ENCODE peak calls at places on chromosomes 3 and 15, in ten cellular contexts. M, Y, F, S, W, A, K, B, J and R are unnamed samples.

GRCh38 chr15:26070095-26070532 is 207.0 kb upstream of the ATP10A start:
- DNase-seq in M (no peak), Y (no peak), F (no peak), S (no peak), W (no peak), A (no peak), K (no peak), B (no peak), J (no peak), R (no peak)

GRCh38 chr3:46187876-46188275 is 20.2 kb downstream of the CCR1 start:
- DNase-seq in M (no peak), Y (no peak), F (no peak), S (peak), W (no peak), A (no peak), K (no peak), B (no peak), J (peak), R (no peak)

GRCh38 chr3:189276481-189277190 is 104.9 kb downstream of the TPRG1 start:
- DNase-seq in M (no peak), Y (no peak), F (no peak), S (no peak), W (no peak), A (peak), K (no peak), B (no peak), J (peak), R (no peak)

GRCh38 chr3:161310649-161311423 is 60.5 kb downstream of the SPTSSB start:
- DNase-seq in M (no peak), Y (no peak), F (no peak), S (no peak), W (no peak), A (no peak), K (no peak), B (no peak), J (no peak), R (no peak)

GRCh38 chr3:127289646-127290575 is 2.1 kb upstream of the PRR20G start:
- DNase-seq in M (no peak), Y (no peak), F (no peak), S (no peak), W (no peak), A (no peak), K (no peak), B (no peak), J (peak), R (no peak)

GRCh38 chr3:17023006-17023664 is 138.4 kb downstream of the PLCL2 start:
- DNase-seq in M (no peak), Y (no peak), F (no peak), S (no peak), W (no peak), A (no peak), K (no peak), B (no peak), J (peak), R (no peak)

GRCh38 chr3:168040624-168041208 is 55.0 kb downstream of the GOLIM4 start:
- DNase-seq in M (no peak), Y (peak), F (no peak), S (no peak), W (no peak), A (no peak), K (no peak), B (no peak), J (peak), R (no peak)

GRCh38 chr3:181921220-181921619 is 209.5 kb downstream of the SOX2 start:
- DNase-seq in M (no peak), Y (no peak), F (no peak), S (no peak), W (no peak), A (no peak), K (no peak), B (no peak), J (no peak), R (no peak)

GRCh38 chr3:13879946-13880810 is at the start of gene WNT7A:
- DNase-seq in M (peak), Y (peak), F (no peak), S (no peak), W (peak), A (no peak), K (no peak), B (no peak), J (no peak), R (peak)

GRCh38 chr15:101011582-101011981 is 92.4 kb downstream of the LRRK1 start:
- DNase-seq in M (no peak), Y (no peak), F (no peak), S (no peak), W (no peak), A (no peak), K (no peak), B (no peak), J (no peak), R (no peak)

GRCh38 chr3:14290631-14291385 is 111.6 kb upstream of the SLC6A6 start:
- DNase-seq in M (no peak), Y (no peak), F (no peak), S (no peak), W (no peak), A (no peak), K (no peak), B (no peak), J (no peak), R (no peak)

GRCh38 chr15:96352594-96353377 is 22.3 kb downstream of the NR2F2 start:
- DNase-seq in M (peak), Y (no peak), F (no peak), S (no peak), W (no peak), A (no peak), K (no peak), B (no peak), J (peak), R (no peak)

GRCh38 chr15:96351801-96352593 is 21.5 kb downstream of the NR2F2 start:
- DNase-seq in M (peak), Y (peak), F (peak), S (peak), W (no peak), A (no peak), K (no peak), B (no peak), J (no peak), R (peak)

GRCh38 chr15:96353931-96354730 is 23.6 kb downstream of the NR2F2 start:
- DNase-seq in M (peak), Y (no peak), F (peak), S (peak), W (peak), A (peak), K (no peak), B (no peak), J (peak), R (peak)

GRCh38 chr15:96354731-96355560 is 24.4 kb downstream of the NR2F2 start:
- DNase-seq in M (no peak), Y (no peak), F (peak), S (no peak), W (no peak), A (no peak), K (no peak), B (no peak), J (peak), R (no peak)

GRCh38 chr15:96353378-96353930 is 23.0 kb downstream of the NR2F2 start:
- DNase-seq in M (no peak), Y (no peak), F (no peak), S (no peak), W (no peak), A (no peak), K (no peak), B (no peak), J (no peak), R (no peak)
- H3K4me3 ChIP-seq in M (peak), Y (no peak), F (peak), S (no peak), W (no peak), A (peak), K (peak), B (no peak), J (peak), R (peak)

DNA sequence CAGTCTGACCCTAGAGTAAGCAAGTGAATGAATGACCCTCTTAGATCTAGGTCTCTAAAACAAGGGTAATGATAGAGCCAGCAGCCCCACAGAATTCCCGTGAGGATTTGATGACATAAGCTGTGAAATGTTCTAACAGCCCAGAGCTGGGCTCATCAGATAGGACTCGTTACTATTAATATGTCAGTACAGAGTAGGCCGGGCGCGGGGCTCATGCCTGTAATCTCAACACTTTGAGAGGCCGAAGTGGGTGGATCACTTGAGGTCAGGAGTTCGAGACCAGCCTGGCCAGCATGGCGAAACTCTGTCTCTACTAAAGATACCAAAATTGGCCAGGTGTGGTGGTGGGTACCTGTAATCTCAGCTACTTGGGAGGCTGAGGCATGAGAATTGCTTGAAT is 190.3 kb downstream of the FEZF2 start:
- DNase-seq in M (peak), Y (no peak), F (no peak), S (no peak), W (no peak), A (no peak), K (no peak), B (no peak), J (no peak), R (no peak)
- H3K27ac ChIP-seq in M (no peak), Y (no peak), F (no peak), S (no peak), W (no peak), A (no peak), K (no peak), B (no peak), J (no peak), R (no peak)

DNA sequence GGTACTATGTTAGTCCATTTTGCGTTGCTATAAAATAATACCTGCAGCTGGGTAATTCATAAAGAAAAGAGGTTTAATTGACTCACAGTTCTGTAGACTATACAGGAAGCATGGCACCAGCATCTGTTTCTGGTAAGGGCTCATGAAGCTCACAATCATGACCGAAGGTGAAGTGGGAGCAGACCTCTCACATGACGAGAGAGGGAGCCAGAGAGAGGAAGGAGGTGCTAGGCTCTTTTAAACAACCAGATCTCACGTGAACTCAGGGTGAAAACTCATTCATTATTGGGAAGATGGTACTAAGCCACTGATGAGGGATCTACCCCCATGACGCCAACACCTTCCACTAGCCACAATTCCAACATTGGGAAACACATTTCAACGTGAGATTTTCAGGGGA is 301.7 kb upstream of the MDFIC2 start:
- DNase-seq in M (no peak), Y (no peak), F (no peak), S (no peak), W (no peak), A (no peak), K (no peak), B (no peak), J (no peak), R (no peak)
- TF ChIP-seq CTCF in M (no peak), Y (no peak), F (no peak), S (no peak), W (no peak), A (no peak), K (no peak), B (no peak), J (no peak), R (no peak)

DNA sequence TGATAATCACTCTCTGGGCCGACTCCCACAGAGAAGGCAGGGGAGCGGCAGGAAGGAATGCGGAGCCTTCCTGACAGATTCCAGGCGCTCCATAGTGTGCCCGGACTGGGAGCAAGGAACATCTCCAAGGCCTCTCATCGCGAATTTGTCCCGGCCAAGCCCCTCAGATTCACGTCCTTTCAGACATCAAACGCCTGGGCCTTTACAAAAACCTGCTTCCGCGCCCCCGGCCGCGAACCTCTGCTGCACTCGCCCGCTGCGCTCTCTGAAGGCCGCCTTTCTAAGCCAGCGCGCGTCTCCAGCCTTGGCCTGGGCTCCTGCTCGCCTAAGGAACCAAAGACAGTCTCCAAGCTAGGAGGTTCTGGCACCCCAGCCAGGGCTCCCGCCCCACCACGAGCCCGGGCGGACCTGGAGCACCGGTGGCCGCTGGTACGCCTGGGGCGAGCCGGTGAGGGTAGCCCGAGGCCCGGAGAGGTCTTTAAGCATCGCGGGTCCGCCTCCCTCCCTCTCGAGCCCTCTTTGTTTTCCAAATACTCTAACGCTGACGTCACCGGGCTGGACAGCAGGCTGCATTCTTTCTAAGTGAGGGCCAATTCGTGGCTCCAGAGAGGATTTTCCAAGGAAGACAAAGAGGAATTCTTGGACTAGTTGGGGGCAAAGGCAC is 837 bp downstream of the AMOTL2 start:
- DNase-seq in M (peak), Y (peak), F (peak), S (peak), W (no peak), A (peak), K (no peak), B (peak), J (peak), R (peak)
- H3K4me3 ChIP-seq in M (peak), Y (peak), F (peak), S (peak), W (no peak), A (peak), K (peak), B (peak), J (peak), R (peak)

DNA sequence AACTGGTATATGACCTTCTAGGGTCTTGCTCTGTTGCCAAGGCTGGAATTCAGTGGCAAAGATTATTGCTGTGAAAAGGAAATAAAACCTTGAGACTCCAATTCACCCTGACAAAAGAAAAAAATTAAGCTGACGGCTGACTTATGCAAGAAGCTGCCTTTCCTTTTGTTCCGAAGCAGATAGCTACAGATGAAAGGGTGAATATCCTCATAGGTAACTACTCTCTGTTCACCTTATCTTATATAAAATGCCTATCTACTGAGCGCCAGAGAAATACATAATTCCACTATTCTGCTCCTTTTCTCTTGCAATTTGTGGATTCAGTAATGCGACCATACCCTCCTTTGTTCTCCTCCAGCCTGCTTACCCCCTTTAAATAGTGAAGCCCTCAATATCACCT is 68.8 kb downstream of the HERC1 start:
- DNase-seq in M (no peak), Y (no peak), F (no peak), S (no peak), W (no peak), A (no peak), K (no peak), B (no peak), J (no peak), R (no peak)
- H3K27ac ChIP-seq in M (no peak), Y (peak), F (no peak), S (no peak), W (no peak), A (no peak), K (no peak), B (no peak), J (no peak), R (no peak)

GRCh38 chr3:166187237-166187636 is 350.0 kb upstream of the BCHE start:
- DNase-seq in M (no peak), Y (no peak), F (no peak), S (no peak), W (no peak), A (no peak), K (no peak), B (no peak), J (no peak), R (no peak)

GRCh38 chr3:166195808-166196207 is 358.6 kb upstream of the BCHE start:
- DNase-seq in M (no peak), Y (no peak), F (no peak), S (no peak), W (no peak), A (no peak), K (no peak), B (no peak), J (peak), R (no peak)

GRCh38 chr3:166186003-166186402 is 348.8 kb upstream of the BCHE start:
- DNase-seq in M (no peak), Y (no peak), F (no peak), S (no peak), W (no peak), A (no peak), K (no peak), B (no peak), J (no peak), R (no peak)

GRCh38 chr3:166191406-166191805 is 354.2 kb upstream of the BCHE start:
- DNase-seq in M (no peak), Y (no peak), F (no peak), S (no peak), W (no peak), A (no peak), K (no peak), B (no peak), J (no peak), R (no peak)

DNA sequence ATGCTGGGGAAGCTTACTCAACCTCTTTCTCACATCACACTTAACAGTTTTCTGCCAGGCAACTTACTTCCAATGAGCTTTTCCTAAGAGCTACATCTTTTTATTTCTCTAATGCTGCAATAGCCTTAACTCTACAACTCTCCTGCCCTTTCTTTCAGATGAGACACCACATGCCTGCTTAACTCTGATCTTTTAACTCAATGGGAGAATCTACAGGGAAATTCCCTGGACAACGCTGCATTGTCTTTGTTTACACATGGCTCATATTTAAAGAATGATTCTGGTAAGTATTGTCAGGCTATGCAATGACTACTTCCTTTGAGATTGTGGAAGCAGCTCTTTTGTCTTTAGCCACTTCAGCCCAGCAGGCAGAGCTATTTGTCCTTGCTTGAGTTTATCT is 353.1 kb upstream of the BCHE start:
- DNase-seq in M (no peak), Y (no peak), F (no peak), S (no peak), W (no peak), A (no peak), K (no peak), B (no peak), J (peak), R (no peak)
- TF ChIP-seq CTCF in M (no peak), Y (no peak), F (no peak), S (no peak), W (no peak), A (no peak), K (no peak), B (no peak), J (no peak), R (no peak)

GRCh38 chr3:98730338-98730737 is 32.8 kb upstream of the ST3GAL6 start:
- DNase-seq in M (no peak), Y (no peak), F (no peak), S (no peak), W (no peak), A (no peak), K (no peak), B (no peak), J (no peak), R (no peak)
- H3K4me3 ChIP-seq in M (no peak), Y (no peak), F (no peak), S (no peak), W (no peak), A (no peak), K (no peak), B (no peak), J (no peak), R (no peak)

GRCh38 chr15:43522247-43522646 is 4.8 kb downstream of the MAP1A start:
- DNase-seq in M (no peak), Y (no peak), F (no peak), S (no peak), W (no peak), A (no peak), K (no peak), B (no peak), J (no peak), R (no peak)
- H3K27ac ChIP-seq in M (no peak), Y (no peak), F (no peak), S (no peak), W (no peak), A (no peak), K (no peak), B (no peak), J (no peak), R (no peak)

GRCh38 chr3:153443961-153444360 is 281.9 kb downstream of the RAP2B start:
- DNase-seq in M (no peak), Y (peak), F (no peak), S (no peak), W (no peak), A (no peak), K (no peak), B (no peak), J (peak), R (no peak)
- TF ChIP-seq CTCF in M (no peak), Y (peak), F (no peak), S (no peak), W (peak), A (no peak), K (no peak), B (no peak), J (peak), R (no peak)